ENCODE peak calls at places on chromosomes 13 and 19, in five cellular contexts. One of them, this sample, is unnamed.

GRCh38 chr13:78121459-78122348 is 203.1 kb upstream of the EDNRB start:
- DNase-seq in cardiac muscle cell: peak
- DNase-seq in epithelial cell of esophagus: peak
- DNase-seq in progenitor cell of endocrine pancreas: no peak
- DNase-seq in MCF 10A: peak
- DNase-seq in this sample: peak

GRCh38 chr13:77518266-77518665 is 17.2 kb upstream of the SCEL start:
- DNase-seq in MCF 10A: no peak
- DNase-seq in progenitor cell of endocrine pancreas: no peak
- DNase-seq in epithelial cell of esophagus: no peak
- DNase-seq in cardiac muscle cell: no peak
- DNase-seq in this sample: no peak

GRCh38 chr13:32191452-32191998 is 123.6 kb downstream of the ZAR1L start:
- DNase-seq in epithelial cell of esophagus: no peak
- DNase-seq in cardiac muscle cell: no peak
- DNase-seq in progenitor cell of endocrine pancreas: no peak
- DNase-seq in MCF 10A: no peak
- DNase-seq in this sample: no peak

GRCh38 chr19:919157-920050 is 2.3 kb downstream of the KISS1R start:
- DNase-seq in MCF 10A: no peak
- DNase-seq in progenitor cell of endocrine pancreas: no peak
- DNase-seq in cardiac muscle cell: peak
- DNase-seq in epithelial cell of esophagus: peak
- DNase-seq in this sample: peak

GRCh38 chr13:50999641-51000040 is 90.0 kb downstream of the RNASEH2B start:
- DNase-seq in progenitor cell of endocrine pancreas: no peak
- DNase-seq in cardiac muscle cell: no peak
- DNase-seq in epithelial cell of esophagus: peak
- DNase-seq in MCF 10A: no peak
- DNase-seq in this sample: no peak

GRCh38 chr13:26914624-26915023 is 154.0 kb upstream of the GPR12 start:
- DNase-seq in cardiac muscle cell: no peak
- DNase-seq in progenitor cell of endocrine pancreas: no peak
- DNase-seq in epithelial cell of esophagus: peak
- DNase-seq in MCF 10A: peak
- DNase-seq in this sample: no peak

GRCh38 chr13:113493315-113493951 is 2.9 kb upstream of the DCUN1D2 start:
- DNase-seq in progenitor cell of endocrine pancreas: no peak
- DNase-seq in epithelial cell of esophagus: peak
- DNase-seq in MCF 10A: peak
- DNase-seq in cardiac muscle cell: no peak
- DNase-seq in this sample: peak

GRCh38 chr13:113728571-113729054 is 30.4 kb upstream of the TMEM255B start:
- DNase-seq in MCF 10A: no peak
- DNase-seq in cardiac muscle cell: no peak
- DNase-seq in epithelial cell of esophagus: no peak
- DNase-seq in progenitor cell of endocrine pancreas: no peak
- DNase-seq in this sample: no peak

GRCh38 chr19:40465025-40465780 is at the start of gene BLVRB:
- DNase-seq in progenitor cell of endocrine pancreas: no peak
- DNase-seq in cardiac muscle cell: no peak
- DNase-seq in epithelial cell of esophagus: peak
- DNase-seq in MCF 10A: peak
- DNase-seq in this sample: no peak

GRCh38 chr19:2150794-2151338 is 500 bp downstream of the AP3D1 start:
- DNase-seq in MCF 10A: peak
- DNase-seq in cardiac muscle cell: no peak
- DNase-seq in progenitor cell of endocrine pancreas: peak
- DNase-seq in epithelial cell of esophagus: no peak
- DNase-seq in this sample: peak

GRCh38 chr13:90534617-90535340 is 812.7 kb upstream of the MIR17HG start:
- DNase-seq in cardiac muscle cell: no peak
- DNase-seq in progenitor cell of endocrine pancreas: no peak
- DNase-seq in epithelial cell of esophagus: no peak
- DNase-seq in MCF 10A: no peak
- DNase-seq in this sample: no peak

GRCh38 chr19:38729653-38730469 is 14.4 kb downstream of the CAPN12 start:
- DNase-seq in cardiac muscle cell: peak
- DNase-seq in progenitor cell of endocrine pancreas: peak
- DNase-seq in MCF 10A: peak
- DNase-seq in epithelial cell of esophagus: peak
- DNase-seq in this sample: peak

GRCh38 chr19:47609885-47610545 is 1.1 kb downstream of the BICRA start:
- DNase-seq in progenitor cell of endocrine pancreas: peak
- DNase-seq in epithelial cell of esophagus: peak
- DNase-seq in MCF 10A: peak
- DNase-seq in cardiac muscle cell: peak
- DNase-seq in this sample: peak

GRCh38 chr13:113116206-113116800 is 6.3 kb upstream of the F10 start:
- DNase-seq in cardiac muscle cell: no peak
- DNase-seq in epithelial cell of esophagus: no peak
- DNase-seq in progenitor cell of endocrine pancreas: peak
- DNase-seq in MCF 10A: no peak
- DNase-seq in this sample: no peak

GRCh38 chr13:79485014-79485441 is 4.1 kb downstream of the NDFIP2 start:
- DNase-seq in epithelial cell of esophagus: peak
- DNase-seq in cardiac muscle cell: no peak
- DNase-seq in MCF 10A: peak
- DNase-seq in progenitor cell of endocrine pancreas: no peak
- DNase-seq in this sample: no peak

GRCh38 chr19:6760606-6761005 is 6.6 kb downstream of the SH2D3A start:
- DNase-seq in epithelial cell of esophagus: no peak
- DNase-seq in cardiac muscle cell: no peak
- DNase-seq in MCF 10A: no peak
- DNase-seq in progenitor cell of endocrine pancreas: no peak
- DNase-seq in this sample: no peak

GRCh38 chr13:35485451-35485850 is 9.0 kb upstream of the MAB21L1 start:
- DNase-seq in epithelial cell of esophagus: no peak
- DNase-seq in progenitor cell of endocrine pancreas: no peak
- DNase-seq in cardiac muscle cell: no peak
- DNase-seq in MCF 10A: no peak
- DNase-seq in this sample: no peak

GRCh38 chr19:48613852-48614435 is 932 bp downstream of the FAM83E start:
- DNase-seq in cardiac muscle cell: peak
- DNase-seq in progenitor cell of endocrine pancreas: no peak
- DNase-seq in MCF 10A: no peak
- DNase-seq in epithelial cell of esophagus: no peak
- DNase-seq in this sample: no peak

GRCh38 chr19:45800009-45800553 is 7.4 kb upstream of the DMWD start:
- DNase-seq in MCF 10A: peak
- DNase-seq in cardiac muscle cell: no peak
- DNase-seq in progenitor cell of endocrine pancreas: no peak
- DNase-seq in epithelial cell of esophagus: no peak
- DNase-seq in this sample: no peak

GRCh38 chr13:95533545-95534135 is 18.9 kb upstream of the CLDN10 start:
- DNase-seq in MCF 10A: peak
- DNase-seq in epithelial cell of esophagus: no peak
- DNase-seq in progenitor cell of endocrine pancreas: no peak
- DNase-seq in cardiac muscle cell: no peak
- DNase-seq in this sample: no peak

GRCh38 chr13:113034451-113035208 is 65.6 kb downstream of the MCF2L start:
- DNase-seq in cardiac muscle cell: peak
- DNase-seq in progenitor cell of endocrine pancreas: no peak
- DNase-seq in MCF 10A: peak
- DNase-seq in epithelial cell of esophagus: peak
- DNase-seq in this sample: no peak

GRCh38 chr13:98216711-98217110 is 39.6 kb upstream of the RNF113B start:
- DNase-seq in epithelial cell of esophagus: no peak
- DNase-seq in MCF 10A: no peak
- DNase-seq in cardiac muscle cell: no peak
- DNase-seq in progenitor cell of endocrine pancreas: no peak
- DNase-seq in this sample: no peak

GRCh38 chr13:48233097-48233885 is at the start of gene ITM2B:
- DNase-seq in epithelial cell of esophagus: peak
- DNase-seq in MCF 10A: peak
- DNase-seq in progenitor cell of endocrine pancreas: peak
- DNase-seq in cardiac muscle cell: peak
- DNase-seq in this sample: peak

GRCh38 chr19:2188708-2189385 is 25.1 kb downstream of the DOT1L start:
- DNase-seq in MCF 10A: no peak
- DNase-seq in cardiac muscle cell: no peak
- DNase-seq in epithelial cell of esophagus: peak
- DNase-seq in progenitor cell of endocrine pancreas: no peak
- DNase-seq in this sample: no peak

GRCh38 chr19:14404322-14404721 is 14.8 kb downstream of the DDX39A start:
- DNase-seq in MCF 10A: no peak
- DNase-seq in cardiac muscle cell: no peak
- DNase-seq in epithelial cell of esophagus: peak
- DNase-seq in progenitor cell of endocrine pancreas: no peak
- DNase-seq in this sample: no peak

GRCh38 chr13:36298535-36299068 is 988 bp upstream of the CCDC169 start:
- DNase-seq in epithelial cell of esophagus: no peak
- DNase-seq in progenitor cell of endocrine pancreas: no peak
- DNase-seq in cardiac muscle cell: no peak
- DNase-seq in MCF 10A: no peak
- DNase-seq in this sample: no peak

GRCh38 chr13:102033719-102034446 is 368.0 kb downstream of the FGF14 start:
- DNase-seq in progenitor cell of endocrine pancreas: no peak
- DNase-seq in MCF 10A: no peak
- DNase-seq in epithelial cell of esophagus: no peak
- DNase-seq in cardiac muscle cell: no peak
- DNase-seq in this sample: no peak

GRCh38 chr19:2775556-2776430 is 7.3 kb downstream of the SGTA start:
- DNase-seq in cardiac muscle cell: no peak
- DNase-seq in progenitor cell of endocrine pancreas: no peak
- DNase-seq in epithelial cell of esophagus: no peak
- DNase-seq in MCF 10A: no peak
- DNase-seq in this sample: peak

GRCh38 chr19:13865578-13866462 is 11.1 kb upstream of the NANOS3 start:
- DNase-seq in epithelial cell of esophagus: no peak
- DNase-seq in cardiac muscle cell: peak
- DNase-seq in MCF 10A: no peak
- DNase-seq in progenitor cell of endocrine pancreas: peak
- DNase-seq in this sample: peak

GRCh38 chr13:97339019-97339988 is 94.7 kb upstream of the RAP2A start:
- DNase-seq in epithelial cell of esophagus: no peak
- DNase-seq in progenitor cell of endocrine pancreas: no peak
- DNase-seq in cardiac muscle cell: peak
- DNase-seq in MCF 10A: no peak
- DNase-seq in this sample: no peak

GRCh38 chr13:110554227-110554836 is 7.2 kb downstream of the RAB20 start:
- DNase-seq in epithelial cell of esophagus: no peak
- DNase-seq in progenitor cell of endocrine pancreas: no peak
- DNase-seq in cardiac muscle cell: no peak
- DNase-seq in MCF 10A: no peak
- DNase-seq in this sample: no peak

GRCh38 chr13:43141685-43142084 is 118.3 kb downstream of the DNAJC15 start:
- DNase-seq in MCF 10A: no peak
- DNase-seq in epithelial cell of esophagus: no peak
- DNase-seq in progenitor cell of endocrine pancreas: no peak
- DNase-seq in cardiac muscle cell: peak
- DNase-seq in this sample: no peak

GRCh38 chr19:50007170-50007569 is 18.0 kb downstream of the VRK3 start:
- DNase-seq in cardiac muscle cell: no peak
- DNase-seq in progenitor cell of endocrine pancreas: no peak
- DNase-seq in MCF 10A: no peak
- DNase-seq in epithelial cell of esophagus: no peak
- DNase-seq in this sample: no peak

GRCh38 chr19:50003810-50004419 is 21.3 kb downstream of the VRK3 start:
- DNase-seq in cardiac muscle cell: no peak
- DNase-seq in MCF 10A: peak
- DNase-seq in epithelial cell of esophagus: peak
- DNase-seq in progenitor cell of endocrine pancreas: no peak
- DNase-seq in this sample: peak

GRCh38 chr19:50005428-50005827 is 19.7 kb downstream of the VRK3 start:
- DNase-seq in progenitor cell of endocrine pancreas: no peak
- DNase-seq in cardiac muscle cell: no peak
- DNase-seq in epithelial cell of esophagus: no peak
- DNase-seq in MCF 10A: no peak
- DNase-seq in this sample: no peak

GRCh38 chr19:50007947-50008346 is 17.2 kb downstream of the VRK3 start:
- DNase-seq in cardiac muscle cell: no peak
- DNase-seq in MCF 10A: no peak
- DNase-seq in progenitor cell of endocrine pancreas: no peak
- DNase-seq in epithelial cell of esophagus: no peak
- DNase-seq in this sample: no peak

GRCh38 chr19:50008532-50008931 is 16.6 kb downstream of the VRK3 start:
- DNase-seq in cardiac muscle cell: peak
- DNase-seq in MCF 10A: no peak
- DNase-seq in epithelial cell of esophagus: no peak
- DNase-seq in progenitor cell of endocrine pancreas: no peak
- DNase-seq in this sample: no peak
- TF ChIP-seq CTCF in cardiac muscle cell: peak
- TF ChIP-seq CTCF in MCF 10A: no peak
- TF ChIP-seq CTCF in epithelial cell of esophagus: no peak
- TF ChIP-seq CTCF in progenitor cell of endocrine pancreas: peak
- TF ChIP-seq CTCF in this sample: no peak

GRCh38 chr19:16052353-16052752 is 23.9 kb upstream of the TPM4 start:
- DNase-seq in epithelial cell of esophagus: no peak
- DNase-seq in MCF 10A: no peak
- DNase-seq in progenitor cell of endocrine pancreas: no peak
- DNase-seq in cardiac muscle cell: no peak
- DNase-seq in this sample: no peak
- TF ChIP-seq CTCF in epithelial cell of esophagus: no peak
- TF ChIP-seq CTCF in MCF 10A: peak
- TF ChIP-seq CTCF in progenitor cell of endocrine pancreas: no peak
- TF ChIP-seq CTCF in cardiac muscle cell: no peak
- TF ChIP-seq CTCF in this sample: no peak

DNA sequence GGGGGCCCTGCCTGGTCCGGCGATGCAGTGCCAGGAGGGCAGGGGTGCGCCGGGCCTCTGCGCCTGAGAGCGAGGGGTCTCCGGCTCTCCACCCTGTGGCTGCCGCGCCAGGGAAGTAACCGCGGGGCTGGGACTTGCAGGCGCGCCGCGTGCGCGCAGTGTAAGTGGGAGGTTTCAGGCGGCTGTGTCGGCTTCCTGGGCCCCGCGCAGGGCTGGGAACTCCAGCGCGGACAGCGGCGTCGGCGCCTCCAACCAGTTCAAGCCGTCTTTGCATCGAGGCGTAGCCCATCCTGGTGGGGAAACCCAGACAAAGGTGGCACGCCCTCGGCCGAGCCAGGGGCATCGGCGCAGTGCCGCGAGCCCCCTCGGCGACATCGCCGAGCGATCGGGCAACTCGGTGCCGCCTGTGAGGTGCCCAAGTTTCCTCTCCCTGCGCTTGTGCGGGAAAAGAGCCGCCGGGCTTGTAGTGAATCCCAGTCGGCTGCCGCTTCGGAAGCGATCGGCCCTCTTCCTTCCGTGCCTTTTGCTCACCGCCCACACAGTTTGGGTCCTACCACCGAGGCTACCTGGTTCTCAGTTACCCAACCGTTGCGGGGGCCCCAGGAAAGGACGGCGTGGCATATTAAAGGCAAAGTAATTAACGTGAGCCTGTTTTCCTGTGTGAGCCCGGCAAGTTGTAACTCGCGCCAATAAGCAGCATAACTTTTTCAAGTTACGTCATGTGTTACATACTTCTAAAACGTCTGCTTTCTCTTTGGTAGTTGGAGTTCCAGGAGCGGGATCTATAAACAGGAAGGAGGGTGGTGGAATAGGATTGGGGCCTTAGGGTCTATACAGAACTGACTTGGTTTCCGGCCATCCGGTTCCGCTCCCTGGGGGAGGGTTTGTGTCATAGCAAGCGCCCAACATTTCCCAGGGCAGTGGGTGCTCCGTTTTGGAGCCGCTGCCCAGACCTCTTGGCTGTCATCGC is 1.2 kb downstream of the LRCH1 start:
- DNase-seq in epithelial cell of esophagus: peak
- DNase-seq in progenitor cell of endocrine pancreas: peak
- DNase-seq in MCF 10A: peak
- DNase-seq in cardiac muscle cell: peak
- DNase-seq in this sample: peak
- TF ChIP-seq CTCF in epithelial cell of esophagus: peak
- TF ChIP-seq CTCF in progenitor cell of endocrine pancreas: peak
- TF ChIP-seq CTCF in MCF 10A: no peak
- TF ChIP-seq CTCF in cardiac muscle cell: peak
- TF ChIP-seq CTCF in this sample: no peak

GRCh38 chr13:91805605-91806004 is 407.2 kb downstream of the GPC5 start:
- DNase-seq in epithelial cell of esophagus: no peak
- DNase-seq in cardiac muscle cell: peak
- DNase-seq in progenitor cell of endocrine pancreas: no peak
- DNase-seq in MCF 10A: no peak
- DNase-seq in this sample: no peak
- TF ChIP-seq CTCF in epithelial cell of esophagus: no peak
- TF ChIP-seq CTCF in cardiac muscle cell: peak
- TF ChIP-seq CTCF in progenitor cell of endocrine pancreas: peak
- TF ChIP-seq CTCF in MCF 10A: no peak
- TF ChIP-seq CTCF in this sample: no peak